ENCODE peak calls at places on chromosomes 6 and 20, in eight cellular contexts. E is IMR-90, F is uterus, S is hepatocyte, W is body of pancreas, N is dorsolateral prefrontal cortex, L is AG04450, Y is mammary epithelial cell. K is an unnamed sample.

GRCh38 chr20:38298768-38299288 is 5.1 kb upstream of the BPI start:
- DNase-seq in E (peak; percentile 48), F (peak; percentile 91), S (peak; percentile 41), W (peak; percentile 20), N (no peak), L (no peak), Y (peak; percentile 16), K (peak; percentile 67)

GRCh38 chr20:6886065-6886729 is 118.7 kb downstream of the BMP2 start:
- DNase-seq in E (no peak), F (no peak), S (no peak), W (no peak), N (no peak), L (no peak), Y (no peak), K (no peak)

GRCh38 chr20:22339091-22339881 is 245.1 kb downstream of the FOXA2 start:
- DNase-seq in E (peak; percentile 63), F (no peak), S (peak; percentile 87), W (peak; percentile 63), N (peak; percentile 8), L (peak; percentile 4), Y (peak; percentile 65), K (peak; percentile 16)

GRCh38 chr6:169950558-169950957 is 199.1 kb downstream of the ERMARD start:
- DNase-seq in E (no peak), F (no peak), S (no peak), W (peak; percentile 43), N (peak; percentile 4), L (no peak), Y (peak; percentile 7), K (no peak)

GRCh38 chr6:39453236-39453635 is 130.7 kb upstream of the KCNK16 start:
- DNase-seq in E (no peak), F (no peak), S (no peak), W (no peak), N (no peak), L (no peak), Y (no peak), K (no peak)

GRCh38 chr6:41208439-41209106 is 7.6 kb upstream of the TREML2 start:
- DNase-seq in E (no peak), F (no peak), S (no peak), W (no peak), N (no peak), L (no peak), Y (no peak), K (no peak)

GRCh38 chr6:33082702-33083101 is 6.9 kb downstream of the HLA-DPB1 start:
- DNase-seq in E (peak; percentile 13), F (no peak), S (peak; percentile 71), W (peak; percentile 29), N (no peak), L (no peak), Y (no peak), K (no peak)

GRCh38 chr6:144265061-144265357 is 20.1 kb upstream of the UTRN start:
- DNase-seq in E (peak; percentile 35), F (no peak), S (peak; percentile 28), W (peak; percentile 43), N (no peak), L (no peak), Y (no peak), K (no peak)

GRCh38 chr20:23231561-23232218 is 118.9 kb upstream of the NXT1 start:
- DNase-seq in E (peak; percentile 29), F (no peak), S (no peak), W (no peak), N (no peak), L (no peak), Y (no peak), K (no peak)

GRCh38 chr6:35360349-35361138 is 18.2 kb downstream of the PPARD start:
- DNase-seq in E (peak; percentile 36), F (no peak), S (peak; percentile 61), W (peak; percentile 36), N (peak; percentile 51), L (no peak), Y (peak; percentile 70), K (peak; percentile 53)

GRCh38 chr6:106509420-106510089 is 119.7 kb downstream of the RTN4IP1 start:
- DNase-seq in E (no peak), F (no peak), S (no peak), W (no peak), N (no peak), L (no peak), Y (no peak), K (no peak)

DNA sequence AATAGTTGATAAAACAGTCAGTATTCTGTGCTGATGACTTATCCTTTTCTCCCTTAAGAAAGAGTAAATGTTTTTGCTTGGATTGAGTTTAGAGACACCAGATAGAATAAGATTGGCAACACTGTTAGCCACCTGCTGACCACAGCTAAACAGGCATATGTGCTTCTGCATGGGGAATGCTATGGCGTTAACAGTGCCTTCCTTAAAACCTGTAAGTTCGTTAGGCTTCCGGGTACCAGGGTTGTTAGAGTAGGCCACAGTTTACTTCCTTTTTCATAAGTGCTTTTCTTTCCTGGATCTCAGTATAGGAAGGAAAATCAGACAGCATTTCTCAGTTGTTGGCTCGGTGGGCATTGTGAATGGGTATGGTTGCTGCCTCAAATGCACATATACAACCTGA is 22.8 kb downstream of the TOP1 start:
- DNase-seq in E (no peak), F (no peak), S (no peak), W (no peak), N (no peak), L (no peak), Y (no peak), K (no peak)
- H3K27ac ChIP-seq in E (no peak overlapping the region), F (no peak overlapping the region), S (no peak overlapping the region), W (peak overlapping the region; percentile 16), N (no peak overlapping the region), L (no peak overlapping the region), Y (no peak overlapping the region), K (no peak overlapping the region)

DNA sequence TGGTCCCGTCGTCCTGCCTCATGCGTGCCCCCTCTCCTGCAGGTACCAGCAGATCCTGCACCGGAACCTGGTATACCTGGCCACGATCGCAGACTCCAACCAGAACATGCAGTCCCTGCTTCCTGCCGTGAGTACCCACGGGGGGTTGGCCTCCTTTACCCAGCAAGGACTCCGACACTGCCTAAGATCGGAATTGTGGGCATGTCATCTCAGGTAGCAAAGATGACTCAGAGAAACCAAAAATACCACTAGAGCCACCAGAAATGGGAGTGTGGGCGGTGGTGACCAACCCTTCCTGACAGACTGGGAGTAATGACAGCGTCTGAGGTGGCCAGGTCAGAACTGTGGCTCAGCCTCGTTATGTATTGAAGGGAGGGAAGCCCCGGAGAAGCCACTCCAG is 16.3 kb downstream of the SS18L1 start:
- DNase-seq in E (peak; percentile 49), F (no peak), S (no peak), W (no peak), N (peak; percentile 38), L (no peak), Y (peak; percentile 96), K (no peak)
- H3K27ac ChIP-seq in E (no peak overlapping the region), F (no peak overlapping the region), S (no peak overlapping the region), W (no peak overlapping the region), N (no peak overlapping the region), L (no peak overlapping the region), Y (no peak overlapping the region), K (no peak overlapping the region)

GRCh38 chr6:167338551-167339117 is 13.7 kb downstream of the TTLL2 start:
- DNase-seq in E (no peak), F (no peak), S (no peak), W (no peak), N (no peak), L (no peak), Y (no peak), K (no peak)
- H3K27ac ChIP-seq in E (no peak overlapping the region), F (no peak overlapping the region), S (no peak overlapping the region), W (no peak overlapping the region), N (no peak overlapping the region), L (no peak overlapping the region), Y (no peak overlapping the region), K (no peak overlapping the region)

GRCh38 chr6:37242429-37243052 is 15.0 kb upstream of the TBC1D22B start:
- DNase-seq in E (peak; percentile 99), F (peak; percentile 50), S (peak; percentile 84), W (no peak), N (no peak), L (peak; percentile 98), Y (peak; percentile 97), K (no peak)
- H3K27ac ChIP-seq in E (peak overlapping the region; percentile 100), F (peak overlapping the region; percentile 97), S (peak overlapping the region; percentile 93), W (peak overlapping the region; percentile 54), N (no peak overlapping the region), L (peak overlapping the region; percentile 99), Y (peak overlapping the region; percentile 89), K (no peak overlapping the region)

DNA sequence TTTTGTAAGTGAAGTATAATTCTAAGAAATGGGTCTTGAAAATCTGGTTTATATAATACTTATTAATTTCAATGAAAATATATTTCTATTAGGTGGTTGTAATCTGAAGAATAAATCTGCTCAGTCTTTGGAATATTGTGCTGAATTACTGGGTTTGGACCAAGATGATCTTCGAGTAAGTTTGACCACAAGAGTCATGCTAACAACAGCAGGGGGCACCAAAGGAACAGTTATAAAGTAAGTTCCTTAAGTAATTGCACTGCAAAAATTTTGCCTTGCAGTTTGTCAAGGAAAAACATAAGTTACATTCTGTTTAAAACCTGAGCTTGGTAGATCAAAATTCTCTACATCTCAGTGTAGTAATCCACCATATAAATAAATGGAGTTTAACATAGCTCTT is 106.0 kb downstream of the MYO6 start:
- DNase-seq in E (peak; percentile 77), F (no peak), S (peak; percentile 85), W (peak; percentile 66), N (no peak), L (peak; percentile 45), Y (peak; percentile 20), K (no peak)
- H3K27ac ChIP-seq in E (no peak overlapping the region), F (no peak overlapping the region), S (no peak overlapping the region), W (no peak overlapping the region), N (no peak overlapping the region), L (no peak overlapping the region), Y (no peak overlapping the region), K (no peak overlapping the region)

GRCh38 chr6:43714311-43715055 is 26.9 kb upstream of the MRPS18A start:
- DNase-seq in E (peak; percentile 59), F (peak; percentile 83), S (peak; percentile 65), W (no peak), N (no peak), L (peak; percentile 61), Y (no peak), K (no peak)
- H3K27ac ChIP-seq in E (no peak overlapping the region), F (peak overlapping the region; percentile 70), S (peak overlapping the region; percentile 58), W (no peak overlapping the region), N (no peak overlapping the region), L (peak overlapping the region; percentile 31), Y (no peak overlapping the region), K (no peak overlapping the region)

K was measured in substantia nigra.